ENCODE peak calls at places on chromosomes 5 and 9, in eight cellular contexts. One of them, this sample, is unnamed. For H3K4me1, the result is how much of the 10 kb centered on the place peaks cover.

GRCh38 chr5:51622161-51622790 is 239.0 kb downstream of the ISL1 start:
- DNase-seq in heart right ventricle: no peak
- DNase-seq in keratinocyte: no peak
- DNase-seq in K562: no peak
- DNase-seq in ovary: no peak
- DNase-seq in upper lobe of right lung: no peak
- DNase-seq in OCI-LY7: no peak
- DNase-seq in CD8-positive, alpha-beta T cell: no peak
- DNase-seq in this sample: no peak

GRCh38 chr5:57551974-57552537 is 69.4 kb upstream of the ACTBL2 start:
- DNase-seq in upper lobe of right lung: no peak
- DNase-seq in heart right ventricle: no peak
- DNase-seq in OCI-LY7: no peak
- DNase-seq in K562: no peak
- DNase-seq in keratinocyte: no peak
- DNase-seq in CD8-positive, alpha-beta T cell: no peak
- DNase-seq in ovary: no peak
- DNase-seq in this sample: no peak

GRCh38 chr9:111349766-111350165 is 19.7 kb upstream of the OR2K2 start:
- DNase-seq in OCI-LY7: no peak
- DNase-seq in upper lobe of right lung: no peak
- DNase-seq in CD8-positive, alpha-beta T cell: no peak
- DNase-seq in ovary: no peak
- DNase-seq in K562: no peak
- DNase-seq in keratinocyte: no peak
- DNase-seq in heart right ventricle: no peak
- DNase-seq in this sample: no peak

GRCh38 chr9:137379761-137380161 is 43.2 kb downstream of the EXD3 start:
- DNase-seq in ovary: no peak
- DNase-seq in keratinocyte: no peak
- DNase-seq in K562: no peak
- DNase-seq in CD8-positive, alpha-beta T cell: no peak
- DNase-seq in upper lobe of right lung: no peak
- DNase-seq in OCI-LY7: no peak
- DNase-seq in heart right ventricle: no peak
- DNase-seq in this sample: no peak

GRCh38 chr5:67268233-67269011 is 71.8 kb upstream of the CD180 start:
- DNase-seq in K562: no peak
- DNase-seq in upper lobe of right lung: peak
- DNase-seq in ovary: peak
- DNase-seq in keratinocyte: peak
- DNase-seq in heart right ventricle: peak
- DNase-seq in OCI-LY7: no peak
- DNase-seq in CD8-positive, alpha-beta T cell: no peak
- DNase-seq in this sample: peak

GRCh38 chr5:134174841-134175839 is 1.6 kb downstream of the SKP1 start:
- DNase-seq in K562: peak
- DNase-seq in OCI-LY7: peak
- DNase-seq in CD8-positive, alpha-beta T cell: no peak
- DNase-seq in keratinocyte: no peak
- DNase-seq in upper lobe of right lung: no peak
- DNase-seq in heart right ventricle: no peak
- DNase-seq in ovary: no peak
- DNase-seq in this sample: no peak

GRCh38 chr9:124351672-124352468 is 63.4 kb downstream of the PSMB7 start:
- DNase-seq in upper lobe of right lung: no peak
- DNase-seq in K562: no peak
- DNase-seq in CD8-positive, alpha-beta T cell: no peak
- DNase-seq in OCI-LY7: no peak
- DNase-seq in heart right ventricle: no peak
- DNase-seq in keratinocyte: no peak
- DNase-seq in ovary: no peak
- DNase-seq in this sample: no peak

GRCh38 chr5:8598356-8598755 is 729.4 kb downstream of the MTRR start:
- DNase-seq in OCI-LY7: no peak
- DNase-seq in upper lobe of right lung: no peak
- DNase-seq in CD8-positive, alpha-beta T cell: no peak
- DNase-seq in K562: no peak
- DNase-seq in heart right ventricle: no peak
- DNase-seq in ovary: no peak
- DNase-seq in keratinocyte: no peak
- DNase-seq in this sample: no peak

GRCh38 chr5:80136751-80137272 is 101.7 kb downstream of the THBS4 start:
- DNase-seq in keratinocyte: no peak
- DNase-seq in upper lobe of right lung: no peak
- DNase-seq in K562: no peak
- DNase-seq in OCI-LY7: no peak
- DNase-seq in ovary: no peak
- DNase-seq in CD8-positive, alpha-beta T cell: no peak
- DNase-seq in heart right ventricle: no peak
- DNase-seq in this sample: no peak

GRCh38 chr5:83925321-83925877 is 204.7 kb upstream of the HAPLN1 start:
- DNase-seq in CD8-positive, alpha-beta T cell: no peak
- DNase-seq in keratinocyte: no peak
- DNase-seq in upper lobe of right lung: no peak
- DNase-seq in K562: no peak
- DNase-seq in heart right ventricle: no peak
- DNase-seq in OCI-LY7: no peak
- DNase-seq in ovary: no peak
- DNase-seq in this sample: no peak

GRCh38 chr5:170597109-170597741 is 93.4 kb downstream of the KCNIP1 start:
- DNase-seq in upper lobe of right lung: no peak
- DNase-seq in OCI-LY7: no peak
- DNase-seq in ovary: no peak
- DNase-seq in keratinocyte: peak
- DNase-seq in heart right ventricle: no peak
- DNase-seq in K562: no peak
- DNase-seq in CD8-positive, alpha-beta T cell: no peak
- DNase-seq in this sample: no peak

GRCh38 chr5:78650562-78650930 is 2.0 kb upstream of the LHFPL2 start:
- DNase-seq in K562: no peak
- DNase-seq in CD8-positive, alpha-beta T cell: no peak
- DNase-seq in keratinocyte: no peak
- DNase-seq in OCI-LY7: no peak
- DNase-seq in ovary: no peak
- DNase-seq in heart right ventricle: no peak
- DNase-seq in upper lobe of right lung: no peak
- DNase-seq in this sample: no peak
- H3K27ac ChIP-seq in K562: no peak
- H3K27ac ChIP-seq in CD8-positive, alpha-beta T cell: no peak
- H3K27ac ChIP-seq in keratinocyte: no peak
- H3K27ac ChIP-seq in OCI-LY7: no peak
- H3K27ac ChIP-seq in ovary: no peak
- H3K27ac ChIP-seq in heart right ventricle: no peak
- H3K27ac ChIP-seq in upper lobe of right lung: no peak
- H3K27ac ChIP-seq in this sample: no peak

DNA sequence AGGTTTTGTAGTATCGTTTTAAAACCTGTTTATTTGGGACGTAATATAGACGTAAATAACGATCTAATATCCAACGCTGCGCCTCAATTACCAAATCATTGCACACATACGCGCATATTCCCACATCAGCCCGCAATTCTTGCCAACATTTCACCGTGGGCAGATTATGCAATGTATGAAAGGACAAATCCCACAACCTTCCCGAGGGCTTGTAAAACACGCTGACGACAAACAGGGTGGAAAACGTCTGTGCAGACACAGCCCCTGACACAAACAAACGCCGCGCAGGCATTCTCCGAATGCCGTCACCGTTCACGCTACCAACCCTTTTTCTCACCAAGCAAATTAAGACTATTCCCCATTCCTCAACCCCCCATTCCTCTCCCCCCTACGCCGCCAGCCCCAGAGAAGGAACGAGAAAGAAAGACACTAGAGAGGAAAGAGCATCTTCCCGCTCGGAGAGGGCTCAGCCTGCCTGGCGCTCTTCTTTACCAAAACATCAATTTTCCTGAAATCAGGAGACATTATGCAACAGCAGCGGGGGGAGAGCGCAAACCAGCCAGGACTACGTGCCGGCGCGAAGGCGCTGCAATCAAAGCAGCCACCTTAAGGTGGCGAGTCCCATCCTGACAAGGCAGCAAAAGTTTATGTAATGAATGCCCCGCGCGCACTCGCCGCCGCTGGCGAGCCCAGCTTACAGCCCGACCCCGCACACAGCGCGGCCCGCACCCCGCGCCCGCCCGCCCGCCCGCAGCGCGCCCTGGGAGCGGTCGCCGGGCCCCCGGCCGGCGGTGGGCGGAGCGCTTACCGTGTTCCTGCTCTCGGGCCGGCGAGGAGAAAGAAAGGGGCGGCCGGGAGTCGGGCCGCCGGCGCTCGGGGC is 560 bp downstream of the NFIL3 start:
- DNase-seq in heart right ventricle: peak
- DNase-seq in keratinocyte: no peak
- DNase-seq in OCI-LY7: peak
- DNase-seq in CD8-positive, alpha-beta T cell: peak
- DNase-seq in upper lobe of right lung: peak
- DNase-seq in ovary: peak
- DNase-seq in K562: peak
- DNase-seq in this sample: peak
- TF ChIP-seq CTCF in heart right ventricle: no peak
- TF ChIP-seq CTCF in keratinocyte: peak
- TF ChIP-seq CTCF in OCI-LY7: peak
- TF ChIP-seq CTCF in CD8-positive, alpha-beta T cell: no peak
- TF ChIP-seq CTCF in upper lobe of right lung: peak
- TF ChIP-seq CTCF in ovary: no peak
- TF ChIP-seq CTCF in K562: peak
- TF ChIP-seq CTCF in this sample: no peak

GRCh38 chr9:70097187-70097586 is 53.5 kb downstream of the MAMDC2 start:
- DNase-seq in CD8-positive, alpha-beta T cell: no peak
- DNase-seq in K562: no peak
- DNase-seq in ovary: no peak
- DNase-seq in heart right ventricle: no peak
- DNase-seq in keratinocyte: no peak
- DNase-seq in OCI-LY7: no peak
- DNase-seq in upper lobe of right lung: no peak
- DNase-seq in this sample: no peak
- H3K4me1 ChIP-seq in CD8-positive, alpha-beta T cell: under half
- H3K4me1 ChIP-seq in K562: under half
- H3K4me1 ChIP-seq in ovary: under half
- H3K4me1 ChIP-seq in heart right ventricle: under half
- H3K4me1 ChIP-seq in keratinocyte: under half
- H3K4me1 ChIP-seq in OCI-LY7: under half
- H3K4me1 ChIP-seq in upper lobe of right lung: under half
- H3K4me1 ChIP-seq in this sample: under half

GRCh38 chr5:36153727-36154126 is 1.8 kb downstream of the SKP2 start:
- DNase-seq in heart right ventricle: no peak
- DNase-seq in CD8-positive, alpha-beta T cell: no peak
- DNase-seq in keratinocyte: no peak
- DNase-seq in OCI-LY7: no peak
- DNase-seq in upper lobe of right lung: no peak
- DNase-seq in K562: no peak
- DNase-seq in ovary: no peak
- DNase-seq in this sample: no peak

GRCh38 chr5:36153299-36153677 is 1.4 kb downstream of the SKP2 start:
- DNase-seq in upper lobe of right lung: no peak
- DNase-seq in OCI-LY7: no peak
- DNase-seq in keratinocyte: no peak
- DNase-seq in heart right ventricle: no peak
- DNase-seq in CD8-positive, alpha-beta T cell: no peak
- DNase-seq in ovary: no peak
- DNase-seq in K562: peak
- DNase-seq in this sample: no peak

GRCh38 chr5:36156124-36156601 is 4.3 kb downstream of the SKP2 start:
- DNase-seq in keratinocyte: peak
- DNase-seq in CD8-positive, alpha-beta T cell: no peak
- DNase-seq in K562: no peak
- DNase-seq in ovary: no peak
- DNase-seq in heart right ventricle: no peak
- DNase-seq in OCI-LY7: no peak
- DNase-seq in upper lobe of right lung: no peak
- DNase-seq in this sample: no peak

GRCh38 chr5:36156619-36157018 is 4.7 kb downstream of the SKP2 start:
- DNase-seq in OCI-LY7: no peak
- DNase-seq in CD8-positive, alpha-beta T cell: no peak
- DNase-seq in heart right ventricle: no peak
- DNase-seq in keratinocyte: peak
- DNase-seq in K562: no peak
- DNase-seq in upper lobe of right lung: no peak
- DNase-seq in ovary: no peak
- DNase-seq in this sample: no peak

DNA sequence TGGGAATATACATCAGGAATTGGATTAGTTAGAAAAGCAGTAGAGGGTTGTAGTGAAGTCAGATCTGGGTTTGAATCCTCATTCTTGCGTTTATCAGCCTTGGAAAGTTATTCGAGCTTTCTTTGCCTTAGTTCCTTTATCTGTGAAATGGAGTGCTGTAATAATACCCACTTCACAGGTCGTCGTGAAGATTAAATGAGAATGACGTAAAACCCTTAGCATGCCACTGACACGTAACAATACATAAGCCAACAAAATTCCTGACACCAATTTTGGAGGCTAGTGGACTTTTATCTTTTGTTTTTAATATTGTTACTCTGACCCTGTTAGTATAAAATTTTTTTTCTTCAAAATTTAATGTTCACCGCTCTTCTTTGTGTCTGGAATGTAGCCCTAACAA is 3.4 kb downstream of the SKP2 start:
- DNase-seq in CD8-positive, alpha-beta T cell: no peak
- DNase-seq in heart right ventricle: no peak
- DNase-seq in upper lobe of right lung: no peak
- DNase-seq in keratinocyte: no peak
- DNase-seq in OCI-LY7: no peak
- DNase-seq in K562: no peak
- DNase-seq in ovary: no peak
- DNase-seq in this sample: no peak
- H3K27ac ChIP-seq in CD8-positive, alpha-beta T cell: no peak
- H3K27ac ChIP-seq in heart right ventricle: no peak
- H3K27ac ChIP-seq in upper lobe of right lung: no peak
- H3K27ac ChIP-seq in keratinocyte: peak
- H3K27ac ChIP-seq in OCI-LY7: no peak
- H3K27ac ChIP-seq in K562: no peak
- H3K27ac ChIP-seq in ovary: no peak
- H3K27ac ChIP-seq in this sample: no peak

GRCh38 chr9:105039180-105039799 is 111.3 kb upstream of the ABCA1 start:
- DNase-seq in CD8-positive, alpha-beta T cell: no peak
- DNase-seq in OCI-LY7: peak
- DNase-seq in keratinocyte: no peak
- DNase-seq in ovary: no peak
- DNase-seq in K562: no peak
- DNase-seq in heart right ventricle: no peak
- DNase-seq in upper lobe of right lung: no peak
- DNase-seq in this sample: no peak
- TF ChIP-seq CTCF in CD8-positive, alpha-beta T cell: no peak
- TF ChIP-seq CTCF in OCI-LY7: no peak
- TF ChIP-seq CTCF in keratinocyte: peak
- TF ChIP-seq CTCF in ovary: no peak
- TF ChIP-seq CTCF in K562: no peak
- TF ChIP-seq CTCF in heart right ventricle: no peak
- TF ChIP-seq CTCF in upper lobe of right lung: no peak
- TF ChIP-seq CTCF in this sample: no peak

GRCh38 chr9:29668732-29669131 is 2095.5 kb upstream of the C9orf72 start:
- DNase-seq in CD8-positive, alpha-beta T cell: no peak
- DNase-seq in ovary: no peak
- DNase-seq in heart right ventricle: no peak
- DNase-seq in keratinocyte: no peak
- DNase-seq in OCI-LY7: no peak
- DNase-seq in K562: no peak
- DNase-seq in upper lobe of right lung: no peak
- DNase-seq in this sample: no peak

GRCh38 chr9:29669613-29670012 is 2096.3 kb upstream of the C9orf72 start:
- DNase-seq in ovary: no peak
- DNase-seq in heart right ventricle: no peak
- DNase-seq in keratinocyte: no peak
- DNase-seq in CD8-positive, alpha-beta T cell: no peak
- DNase-seq in OCI-LY7: no peak
- DNase-seq in upper lobe of right lung: no peak
- DNase-seq in K562: no peak
- DNase-seq in this sample: peak
- H3K4me1 ChIP-seq in ovary: under half
- H3K4me1 ChIP-seq in heart right ventricle: under half
- H3K4me1 ChIP-seq in keratinocyte: under half
- H3K4me1 ChIP-seq in CD8-positive, alpha-beta T cell: under half
- H3K4me1 ChIP-seq in OCI-LY7: under half
- H3K4me1 ChIP-seq in upper lobe of right lung: under half
- H3K4me1 ChIP-seq in K562: under half
- H3K4me1 ChIP-seq in this sample: under half

This sample was measured in body of pancreas.